ENCODE peak calls at places on chromosome 1, in six cellular contexts. Z, M, X, Y, N and R are unnamed samples.

GRCh38 chr1:205477121-205477758 is 21.4 kb upstream of the BLACAT1 start:
- DNase-seq in Z (no peak), M (no peak), X (no peak), Y (no peak), N (no peak), R (no peak)

GRCh38 chr1:181112071-181112929 is 23.8 kb downstream of the IER5 start:
- DNase-seq in Z (peak), M (peak), X (peak), Y (peak), N (peak), R (no peak)

GRCh38 chr1:56911539-56911938 is 54.3 kb downstream of the C8B start:
- DNase-seq in Z (no peak), M (no peak), X (peak), Y (no peak), N (no peak), R (no peak)

GRCh38 chr1:20443703-20444587 is 42.1 kb downstream of the CAMK2N1 start:
- DNase-seq in Z (no peak), M (no peak), X (no peak), Y (no peak), N (no peak), R (no peak)

GRCh38 chr1:200442537-200443169 is 32.8 kb upstream of the ZNF281 start:
- DNase-seq in Z (no peak), M (no peak), X (no peak), Y (no peak), N (no peak), R (no peak)

GRCh38 chr1:93306920-93307319 is 38.8 kb upstream of the DR1 start:
- DNase-seq in Z (no peak), M (no peak), X (no peak), Y (no peak), N (no peak), R (no peak)

GRCh38 chr1:18951818-18952391 is 4.6 kb downstream of the IFFO2 start:
- DNase-seq in Z (no peak), M (peak), X (peak), Y (no peak), N (no peak), R (no peak)

GRCh38 chr1:47694011-47694890 is 256.4 kb downstream of the FOXD2 start:
- DNase-seq in Z (no peak), M (no peak), X (no peak), Y (no peak), N (peak), R (no peak)

GRCh38 chr1:17723684-17724083 is 31.4 kb upstream of the ACTL8 start:
- DNase-seq in Z (no peak), M (no peak), X (no peak), Y (no peak), N (no peak), R (no peak)

GRCh38 chr1:109499081-109499480 is 5.2 kb downstream of the CYB561D1 start:
- DNase-seq in Z (no peak), M (no peak), X (no peak), Y (no peak), N (no peak), R (no peak)

GRCh38 chr1:95039360-95040031 is 33.3 kb downstream of the ALG14 start:
- DNase-seq in Z (no peak), M (no peak), X (no peak), Y (no peak), N (no peak), R (no peak)

GRCh38 chr1:93689521-93690223 is 8.0 kb upstream of the BCAR3 start:
- DNase-seq in Z (no peak), M (no peak), X (no peak), Y (no peak), N (no peak), R (no peak)

GRCh38 chr1:36707221-36707620 is 224.5 kb upstream of the CSF3R start:
- DNase-seq in Z (no peak), M (no peak), X (peak), Y (no peak), N (no peak), R (no peak)

GRCh38 chr1:100799548-100799947 is 80.0 kb downstream of the VCAM1 start:
- DNase-seq in Z (no peak), M (no peak), X (peak), Y (no peak), N (no peak), R (no peak)

GRCh38 chr1:58288624-58289142 is 257.8 kb downstream of the OMA1 start:
- DNase-seq in Z (no peak), M (no peak), X (no peak), Y (no peak), N (no peak), R (no peak)

GRCh38 chr1:56225964-56226594 is 353.3 kb downstream of the PLPP3 start:
- DNase-seq in Z (no peak), M (no peak), X (no peak), Y (no peak), N (no peak), R (no peak)

GRCh38 chr1:233113009-233113712 is 162.8 kb downstream of the NTPCR start:
- DNase-seq in Z (peak), M (peak), X (peak), Y (peak), N (peak), R (no peak)

GRCh38 chr1:9766759-9767442 is 56.9 kb downstream of the CLSTN1 start:
- DNase-seq in Z (peak), M (peak), X (peak), Y (no peak), N (no peak), R (no peak)
- TF ChIP-seq CTCF in Z (no peak), M (no peak), X (no peak), Y (no peak), N (no peak), R (no peak)

DNA sequence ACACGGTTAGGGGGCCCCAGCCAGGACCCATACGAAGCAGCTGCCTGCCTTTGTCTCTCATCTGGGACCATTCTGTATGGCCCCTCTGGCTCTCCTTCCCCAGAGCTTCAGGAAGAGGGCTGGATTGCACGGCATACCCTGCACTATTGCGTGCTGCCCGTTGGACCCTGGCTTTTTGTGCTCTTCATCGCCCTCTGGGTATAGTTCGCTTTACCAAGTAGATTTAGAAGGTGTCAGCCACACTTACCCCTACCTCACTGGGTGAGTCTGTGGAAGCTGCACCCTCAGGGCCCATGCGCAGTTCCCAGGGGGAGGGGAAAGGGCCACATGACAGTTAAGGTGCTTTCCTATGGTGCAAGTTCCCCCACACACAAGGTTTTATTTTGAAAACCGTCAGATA is 7.2 kb downstream of the NAV1 start:
- DNase-seq in Z (no peak), M (no peak), X (no peak), Y (no peak), N (no peak), R (no peak)
- TF ChIP-seq CTCF in Z (no peak), M (peak), X (no peak), Y (no peak), N (no peak), R (no peak)

DNA sequence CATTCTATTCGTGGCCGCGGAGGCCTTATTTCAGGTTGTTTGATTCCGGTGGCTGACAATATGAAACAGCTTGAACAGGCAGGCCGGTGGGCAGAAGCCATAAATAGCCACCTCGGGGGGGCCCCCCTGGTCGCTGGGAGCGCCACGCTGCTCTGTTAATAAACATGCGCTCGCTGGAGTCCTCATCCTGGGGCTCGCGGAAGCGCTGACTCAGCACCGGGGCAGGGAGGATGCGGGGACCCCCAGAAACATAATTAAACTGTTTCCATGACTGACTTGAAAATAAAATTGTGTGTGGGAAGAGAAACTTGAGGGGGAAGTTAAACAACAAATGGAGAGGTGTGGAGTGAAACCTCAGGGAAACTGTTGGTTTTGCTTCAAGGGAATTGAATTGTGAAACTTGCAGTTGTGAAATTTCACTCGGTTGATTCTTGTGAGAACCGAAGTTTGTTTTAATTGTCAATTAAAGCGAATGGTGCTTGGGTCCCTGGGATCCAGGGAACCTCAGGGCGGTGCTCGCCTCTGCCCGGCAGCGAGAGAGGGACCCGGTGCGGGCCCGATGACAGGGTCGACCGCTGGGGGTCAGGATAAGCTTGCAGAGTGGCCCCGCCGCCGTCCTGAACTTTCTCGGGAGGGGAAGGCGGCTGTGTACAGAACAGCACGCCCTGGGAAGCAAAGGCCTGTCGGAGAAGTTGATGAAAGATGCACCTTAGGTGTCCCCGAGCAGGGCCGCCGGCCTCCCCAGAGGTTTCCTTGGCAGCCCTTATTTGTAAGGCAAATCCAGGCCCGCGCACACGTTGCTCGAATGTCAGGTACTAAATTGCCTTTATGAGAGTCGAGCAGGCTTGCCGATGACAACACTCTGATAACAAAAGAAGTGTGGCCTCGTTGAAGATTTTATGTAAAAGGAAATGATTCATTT is 176.9 kb upstream of the LMO4 start:
- DNase-seq in Z (peak), M (peak), X (peak), Y (peak), N (no peak), R (peak)
- TF ChIP-seq CTCF in Z (peak), M (peak), X (peak), Y (peak), N (no peak), R (peak)

GRCh38 chr1:90694846-90695245 is 22.3 kb downstream of the BARHL2 start:
- DNase-seq in Z (no peak), M (no peak), X (no peak), Y (no peak), N (no peak), R (no peak)
- TF ChIP-seq CTCF in Z (no peak), M (no peak), X (no peak), Y (no peak), N (no peak), R (no peak)

DNA sequence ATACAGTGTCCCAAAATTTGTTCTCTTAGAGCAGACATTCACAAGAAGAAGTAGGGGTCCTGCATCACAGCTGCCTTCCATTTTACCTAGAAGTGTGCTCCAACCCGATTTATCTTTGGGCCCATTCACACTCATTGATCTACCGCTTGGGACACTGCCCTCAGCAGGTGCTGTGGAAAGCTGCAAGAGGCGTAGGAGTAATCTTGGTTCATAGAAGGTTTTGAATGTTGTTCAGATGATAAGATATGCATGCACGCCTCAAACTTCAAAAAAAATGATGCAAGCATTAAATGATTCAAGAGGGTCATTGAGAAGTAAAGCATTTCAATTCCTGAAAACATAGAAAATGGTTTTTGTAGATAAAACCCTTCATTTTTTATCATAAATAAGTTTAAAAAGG is 18.6 kb upstream of the C1orf105 start:
- DNase-seq in Z (no peak), M (no peak), X (peak), Y (no peak), N (no peak), R (no peak)
- TF ChIP-seq CTCF in Z (no peak), M (peak), X (peak), Y (no peak), N (no peak), R (peak)

GRCh38 chr1:220595179-220595578 is 67.2 kb downstream of the MARK1 start:
- DNase-seq in Z (no peak), M (no peak), X (no peak), Y (no peak), N (no peak), R (no peak)

GRCh38 chr1:220594356-220594755 is 66.4 kb downstream of the MARK1 start:
- DNase-seq in Z (no peak), M (peak), X (no peak), Y (no peak), N (no peak), R (no peak)

DNA sequence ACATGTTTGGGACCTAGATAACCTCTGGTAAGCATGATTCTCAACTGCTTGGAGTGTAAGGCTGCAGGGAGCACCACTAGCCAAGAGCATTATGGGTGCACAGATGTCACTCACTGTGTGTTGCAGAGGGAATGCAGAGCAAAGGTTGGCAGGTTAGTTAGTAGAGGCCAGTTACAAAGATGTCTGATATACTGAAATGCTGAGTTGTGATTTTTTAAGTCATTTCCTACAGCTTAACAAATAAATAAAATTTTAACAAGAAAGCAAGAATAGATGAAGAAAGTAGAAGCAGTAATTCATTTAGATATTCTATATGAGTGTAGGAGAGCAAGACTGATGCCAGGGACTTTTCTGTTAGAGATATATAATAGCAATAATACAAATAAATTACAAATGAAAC is 64.8 kb downstream of the MARK1 start:
- DNase-seq in Z (no peak), M (no peak), X (no peak), Y (no peak), N (no peak), R (no peak)
- TF ChIP-seq CTCF in Z (no peak), M (no peak), X (no peak), Y (no peak), N (no peak), R (no peak)

DNA sequence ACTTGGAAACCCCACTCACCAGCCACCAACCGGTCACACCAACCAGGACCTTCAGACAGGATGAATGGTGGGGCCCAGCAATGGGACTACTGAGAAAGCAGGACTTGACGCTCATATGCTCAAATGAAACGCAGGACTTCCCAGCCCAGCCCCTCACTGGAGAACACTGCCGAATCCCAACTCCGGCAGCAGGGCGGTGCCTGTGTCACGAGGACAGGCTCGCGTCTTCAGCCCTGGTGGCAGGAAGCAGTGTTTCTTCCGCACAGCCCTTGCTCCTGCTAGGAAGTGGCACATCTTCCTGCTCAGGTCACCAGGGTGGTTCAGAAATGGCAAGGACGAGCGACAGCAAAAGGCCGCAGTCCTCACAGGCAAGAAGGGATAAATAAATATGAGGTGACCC is 38.9 kb downstream of the CD58 start:
- DNase-seq in Z (no peak), M (no peak), X (no peak), Y (no peak), N (peak), R (no peak)
- TF ChIP-seq CTCF in Z (no peak), M (no peak), X (no peak), Y (no peak), N (peak), R (no peak)

DNA sequence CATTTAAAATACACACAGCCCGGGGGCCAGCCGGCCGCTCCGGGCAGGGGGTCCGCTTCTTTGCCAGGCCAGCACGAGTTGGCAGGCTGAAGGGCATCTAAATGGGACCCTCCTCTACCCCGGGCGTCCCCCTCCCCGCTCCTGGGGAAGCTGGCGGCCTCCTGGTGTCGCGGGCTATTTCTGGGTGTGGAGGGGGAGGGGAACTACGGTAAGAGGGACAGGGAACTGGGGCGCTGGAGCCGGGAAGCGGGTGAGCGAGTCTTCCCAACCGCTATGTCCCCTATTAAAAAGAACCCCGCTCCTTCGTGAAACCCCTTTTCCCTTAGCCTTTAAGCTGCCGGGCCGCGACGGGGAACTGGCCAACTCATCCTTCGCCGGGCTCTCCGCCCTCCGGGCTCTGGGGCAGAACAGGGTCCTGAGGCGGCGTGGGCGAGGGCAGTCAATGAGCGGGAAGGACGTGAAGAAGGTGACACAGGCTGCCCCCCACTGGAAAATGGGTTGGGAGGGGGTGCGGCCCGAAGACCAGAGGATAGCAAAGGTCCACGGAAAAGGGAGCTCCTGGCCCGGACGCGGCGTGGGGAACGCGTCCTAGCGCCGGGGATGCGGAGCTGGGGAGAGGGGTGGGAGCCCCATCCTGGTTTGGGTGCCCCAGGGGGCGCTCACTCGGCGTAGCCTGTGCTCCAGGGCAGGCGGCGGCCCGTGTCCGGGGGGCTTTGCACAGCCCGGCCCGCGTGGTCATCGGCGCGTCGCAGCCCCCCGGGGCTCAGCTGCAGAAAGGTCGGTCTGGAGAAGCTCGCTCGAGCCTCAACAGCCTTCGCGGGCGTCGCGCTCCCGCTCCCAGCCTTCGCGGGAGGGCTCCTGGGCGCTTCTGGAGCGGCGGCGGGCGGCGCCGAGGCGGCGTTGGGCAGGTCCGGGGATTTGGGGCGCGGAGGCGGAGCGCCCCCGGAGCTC is 544 bp downstream of the PPM1J start:
- DNase-seq in Z (no peak), M (no peak), X (peak), Y (no peak), N (no peak), R (no peak)
- TF ChIP-seq CTCF in Z (no peak), M (peak), X (peak), Y (no peak), N (no peak), R (no peak)

GRCh38 chr1:196717868-196718267 is 56.8 kb upstream of the CFHR3 start:
- DNase-seq in Z (no peak), M (no peak), X (no peak), Y (no peak), N (no peak), R (no peak)

DNA sequence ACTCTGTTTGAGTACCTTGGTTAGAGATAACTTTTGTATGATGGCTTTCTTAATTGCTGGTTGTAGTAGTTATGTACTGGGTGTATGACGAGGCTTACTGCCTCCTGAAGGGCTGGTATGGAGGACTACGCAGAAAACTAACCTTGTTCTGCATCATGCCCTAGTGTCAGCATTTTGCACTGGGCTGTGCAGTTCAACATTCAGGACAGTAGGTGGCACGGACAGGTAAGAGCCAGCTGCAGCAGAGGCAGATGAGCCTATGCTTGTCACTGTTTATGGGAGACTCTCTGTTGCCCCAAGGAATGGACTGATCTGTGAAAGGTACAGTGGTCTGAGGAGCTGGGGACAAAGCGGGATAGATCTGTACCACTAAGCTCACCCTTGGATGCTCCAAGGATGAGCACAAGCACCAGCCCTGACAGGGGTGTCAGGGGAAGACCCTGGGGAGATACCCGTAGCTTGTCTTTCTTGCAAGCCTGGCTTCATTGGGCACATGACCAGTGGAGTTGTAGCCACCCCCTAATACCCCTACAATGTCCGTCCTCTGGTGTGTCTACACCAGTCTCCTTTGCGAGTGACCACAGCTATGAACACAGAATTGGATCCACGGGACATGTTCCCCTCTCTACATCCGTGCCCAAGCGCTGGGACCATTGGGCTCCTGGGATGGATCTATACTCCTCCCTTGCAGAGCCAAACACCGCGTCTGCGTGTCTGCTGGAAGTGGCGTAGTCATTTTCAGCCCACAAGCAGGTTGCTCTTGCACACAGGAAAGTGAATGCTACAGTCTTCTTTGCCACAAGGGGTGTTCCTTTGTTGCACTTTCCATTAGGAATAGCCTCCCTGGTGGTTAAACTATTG is 51.1 kb upstream of the CFHR3 start:
- DNase-seq in Z (no peak), M (peak), X (peak), Y (no peak), N (peak), R (peak)
- TF ChIP-seq CTCF in Z (peak), M (peak), X (peak), Y (peak), N (peak), R (peak)